ENCODE peak calls at places on chromosome 14, in five cellular contexts. P is thyroid gland, M is esophagus squamous epithelium, W is uterus, G is stomach. N is an unnamed sample.

GRCh38 chr14:100138955-100139354 is 20.5 kb downstream of the DEGS2 start:
- DNase-seq in G (no peak), M (no peak), P (no peak), W (no peak), N (no peak)

GRCh38 chr14:32201816-32202467 is at the start of gene RNU6-7:
- DNase-seq in W (peak; percentile 57), G (no peak), M (no peak), P (peak; percentile 36), N (peak; percentile 33)

GRCh38 chr14:100442036-100442435 is 118.9 kb downstream of the SLC25A47 start:
- DNase-seq in P (no peak), M (no peak), G (no peak), W (no peak), N (no peak)

GRCh38 chr14:91998667-91999570 is 40.9 kb downstream of the TRIP11 start:
- DNase-seq in P (no peak), W (no peak), G (no peak), M (no peak), N (no peak)

GRCh38 chr14:75831455-75831854 is 150.3 kb downstream of the TGFB3 start:
- DNase-seq in P (peak; percentile 43), W (peak; percentile 85), M (no peak), G (peak; percentile 93), N (peak; percentile 65)

GRCh38 chr14:106657460-106657859 is 1131.1 kb downstream of the TMEM121 start:
- DNase-seq in W (no peak), P (no peak), G (no peak), M (no peak), N (peak; percentile 80)

GRCh38 chr14:57487771-57488170 is 5.9 kb downstream of the CCDC198 start:
- DNase-seq in W (no peak), G (no peak), M (no peak), P (no peak), N (no peak)

GRCh38 chr14:103023881-103024473 is 33.4 kb downstream of the CDC42BPB start:
- DNase-seq in G (no peak), W (no peak), M (no peak), P (no peak), N (no peak)

GRCh38 chr14:88166616-88167015 is 156.5 kb downstream of the KCNK10 start:
- DNase-seq in P (no peak), M (no peak), G (no peak), W (no peak), N (no peak)

GRCh38 chr14:100532916-100533630 is 54.1 kb downstream of the BEGAIN start:
- DNase-seq in M (no peak), P (no peak), G (peak; percentile 24), W (peak; percentile 73), N (peak; percentile 46)

GRCh38 chr14:101196051-101196450 is 292.5 kb upstream of the RTL1 start:
- DNase-seq in P (no peak), W (peak; percentile 10), G (peak; percentile 11), M (no peak), N (peak; percentile 9)

GRCh38 chr14:95204705-95205104 is 47.4 kb upstream of the DICER1 start:
- DNase-seq in P (no peak), G (no peak), M (no peak), W (no peak), N (no peak)

GRCh38 chr14:105739331-105740102 is 213.1 kb downstream of the TMEM121 start:
- DNase-seq in W (no peak), G (no peak), M (no peak), P (no peak), N (no peak)

GRCh38 chr14:59483360-59483759 is 848 bp downstream of the L3HYPDH start:
- DNase-seq in P (no peak), M (no peak), G (no peak), W (no peak), N (no peak)

GRCh38 chr14:54083549-54084239 is 127.1 kb upstream of the BMP4 start:
- DNase-seq in W (no peak), M (no peak), P (no peak), G (no peak), N (no peak)

GRCh38 chr14:31749275-31749674 is 188.1 kb downstream of the NUBPL start:
- DNase-seq in M (no peak), W (no peak), P (no peak), G (no peak), N (no peak)

GRCh38 chr14:58821421-58821820 is 183.7 kb downstream of the DACT1 start:
- DNase-seq in P (no peak), G (no peak), M (no peak), W (no peak), N (no peak)

GRCh38 chr14:75578786-75579781 is 664 bp downstream of the FLVCR2 start:
- DNase-seq in G (no peak), M (no peak), W (no peak), P (peak; percentile 58), N (peak; percentile 78)

GRCh38 chr14:90819734-90820393 is 3.6 kb upstream of the TTC7B start:
- DNase-seq in P (no peak), W (no peak), G (peak; percentile 47), M (no peak), N (no peak)

GRCh38 chr14:90795744-90796143 is 20.5 kb downstream of the TTC7B start:
- DNase-seq in W (no peak), P (no peak), M (no peak), G (no peak), N (no peak)

GRCh38 chr14:26281280-26281998 is 316.4 kb downstream of the NOVA1 start:
- DNase-seq in G (no peak), P (peak; percentile 7), M (no peak), W (no peak), N (no peak)

GRCh38 chr14:100404419-100404818 is 81.3 kb downstream of the SLC25A47 start:
- DNase-seq in W (no peak), P (no peak), G (no peak), M (no peak), N (no peak)

GRCh38 chr14:49314756-49315155 is 271.4 kb downstream of the RPS29 start:
- DNase-seq in M (no peak), W (no peak), P (no peak), G (no peak), N (no peak)

GRCh38 chr14:102819790-102820330 is 42.6 kb downstream of the TRAF3 start:
- DNase-seq in W (no peak), P (no peak), M (no peak), G (no peak), N (no peak)

GRCh38 chr14:59041308-59041707 is 147.2 kb upstream of the DAAM1 start:
- DNase-seq in P (no peak), W (no peak), M (no peak), G (no peak), N (no peak)

GRCh38 chr14:42548349-42548748 is 941.7 kb downstream of the LRFN5 start:
- DNase-seq in W (no peak), M (no peak), G (no peak), P (no peak), N (no peak)

GRCh38 chr14:42554091-42554490 is 947.4 kb downstream of the LRFN5 start:
- DNase-seq in M (no peak), W (no peak), P (no peak), G (no peak), N (no peak)

GRCh38 chr14:42555365-42555764 is 948.7 kb downstream of the LRFN5 start:
- DNase-seq in W (no peak), P (no peak), G (no peak), M (no peak), N (no peak)

DNA sequence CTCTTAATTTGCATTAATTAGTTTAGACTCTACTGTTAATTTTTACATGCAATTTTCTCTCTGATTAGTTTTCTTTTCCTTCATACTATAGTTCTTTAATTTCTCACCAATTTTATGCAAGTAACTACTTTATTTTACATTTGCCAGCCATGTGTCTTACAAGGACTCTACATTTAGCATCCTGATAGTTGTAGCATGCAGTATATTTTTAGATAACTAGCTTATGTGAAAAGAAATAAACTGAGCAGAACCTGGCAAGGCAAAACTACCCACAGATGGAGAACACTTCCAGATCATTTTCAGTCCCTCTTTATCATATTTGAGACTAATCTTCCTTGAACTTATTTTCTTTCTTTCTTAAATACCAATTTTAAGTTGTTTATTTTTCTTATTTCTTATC is 943.6 kb downstream of the LRFN5 start:
- DNase-seq in G (no peak), P (no peak), M (no peak), W (no peak), N (no peak)
- H3K4me1 ChIP-seq in G (no peaks in the 10 kb centered on the region), P (no peaks in the 10 kb centered on the region), M (no peaks in the 10 kb centered on the region), W (no peaks in the 10 kb centered on the region), N (no peaks in the 10 kb centered on the region)

DNA sequence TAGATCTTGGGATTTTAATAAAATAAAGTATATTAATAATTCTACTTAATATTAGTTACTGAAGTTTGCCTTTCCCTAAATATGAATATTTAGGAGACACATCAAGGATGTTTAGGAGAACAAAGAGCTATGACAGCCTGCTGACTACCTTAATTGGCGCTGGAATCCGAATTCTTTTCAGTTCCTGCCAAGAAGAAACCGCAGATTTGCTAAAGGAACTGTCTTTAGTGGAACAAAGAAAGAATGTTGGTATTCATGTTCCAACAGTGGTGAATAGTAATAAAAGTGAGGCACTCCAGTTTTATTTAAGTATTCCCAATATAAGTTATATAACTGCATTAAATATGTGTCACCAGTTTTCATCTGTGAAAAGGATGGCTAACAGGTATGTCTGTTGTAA is 54.5 kb downstream of the MIS18BP1 start:
- DNase-seq in W (no peak), G (no peak), P (no peak), M (no peak), N (no peak)
- H3K36me3 ChIP-seq in W (no peaks in the 10 kb centered on the region), G (no peaks in the 10 kb centered on the region), P (no peaks in the 10 kb centered on the region), M (no peaks in the 10 kb centered on the region), N (no peaks in the 10 kb centered on the region)

DNA sequence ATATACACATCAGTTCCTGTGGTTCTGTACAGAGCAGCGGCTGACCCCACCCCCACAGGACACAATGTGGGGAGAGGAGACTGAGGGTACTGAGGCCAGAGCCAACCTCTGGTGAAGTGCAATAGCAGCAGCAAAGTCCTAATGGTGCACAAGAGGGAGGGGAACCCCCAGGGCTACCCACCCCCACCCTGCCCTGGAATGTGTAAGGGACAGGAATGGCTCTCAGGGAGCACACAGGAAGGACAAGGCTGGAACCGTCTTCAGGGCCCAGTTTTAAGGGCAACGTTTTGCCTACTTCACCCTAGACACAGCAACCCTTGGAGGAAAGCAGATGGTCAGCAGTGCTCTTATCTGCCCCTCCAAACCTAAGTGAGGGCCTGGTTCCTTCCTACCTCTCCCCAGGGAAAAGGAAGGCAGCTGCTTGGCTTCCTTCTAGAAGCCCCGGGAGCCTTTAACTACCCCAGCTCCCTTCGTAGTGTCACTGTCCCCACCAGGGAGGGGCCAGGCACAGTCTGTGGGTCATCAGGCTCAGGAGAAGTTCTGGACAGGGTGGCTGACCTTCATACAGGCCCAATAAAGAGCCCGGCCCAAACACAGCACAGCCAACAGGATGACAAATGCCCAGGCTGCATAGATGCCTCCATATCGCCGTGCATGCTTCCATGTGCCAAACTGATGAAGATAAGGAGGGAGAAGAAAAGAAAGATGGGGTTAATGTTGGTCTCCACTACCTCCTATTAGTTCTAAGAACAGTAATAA is 3.0 kb downstream of the PIP4P1 start:
- DNase-seq in G (no peak), P (no peak), M (no peak), W (no peak), N (no peak)
- TF ChIP-seq POLR2A in G (no peak), P (no peak), M (no peak), W (no peak), N (no peak)

DNA sequence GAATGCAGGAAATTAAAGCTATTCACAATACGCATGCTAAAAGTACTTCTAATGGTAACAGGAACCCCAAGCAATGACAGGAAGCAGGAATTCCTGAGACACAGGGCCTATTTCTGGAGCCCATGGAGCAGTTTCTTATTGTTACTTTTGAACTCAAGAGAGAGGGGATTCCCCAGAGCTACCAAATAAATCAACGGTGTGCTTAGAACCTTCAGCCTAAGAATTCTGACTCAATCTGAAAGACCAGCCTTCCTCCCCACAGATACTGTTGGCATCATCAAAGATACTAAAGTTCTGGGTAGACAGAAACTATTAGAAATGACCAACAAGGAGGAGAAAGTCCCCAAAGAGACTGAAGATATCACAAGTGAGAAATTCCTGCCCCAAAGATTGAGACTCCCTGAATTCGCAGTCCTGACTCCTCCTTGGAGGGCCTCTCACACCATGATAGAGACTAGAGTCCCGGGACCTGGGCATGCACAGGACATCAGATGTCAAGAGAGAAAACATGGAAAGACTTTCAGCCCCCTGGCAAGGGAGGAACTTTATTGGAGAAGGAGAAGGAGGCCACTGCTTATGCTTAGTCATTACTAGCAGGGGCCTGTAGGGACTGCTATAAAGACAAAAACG is 32.7 kb downstream of the RTRAF start:
- DNase-seq in W (no peak), M (no peak), G (no peak), P (no peak), N (no peak)
- H3K4me1 ChIP-seq in W (no peaks in the 10 kb centered on the region), M (no peaks in the 10 kb centered on the region), G (no peaks in the 10 kb centered on the region), P (no peaks in the 10 kb centered on the region), N (peaks cover 26% of the 10 kb centered on the region)

N was measured in Peyer's patch.